ENCODE peak calls at places on chromosomes 16 and 17, in four cellular contexts. D is CD8-positive, alpha-beta T cell; N is prostate gland; Z is uterus. Y is an unnamed sample.

GRCh38 chr17:9860851-9861250 is 35.1 kb downstream of the GLP2R start:
- DNase-seq in D (no peak), N (no peak), Z (no peak), Y (no peak)

GRCh38 chr17:8488931-8489330 is 53.2 kb downstream of the NDEL1 start:
- DNase-seq in D (no peak), N (no peak), Z (peak; percentile 64), Y (no peak)

GRCh38 chr16:75754126-75754525 is 27.8 kb upstream of the CPHXL start:
- DNase-seq in D (no peak), N (peak; percentile 65), Z (no peak), Y (no peak)

GRCh38 chr16:14128097-14128496 is 57.0 kb downstream of the MRTFB start:
- DNase-seq in D (no peak), N (no peak), Z (no peak), Y (no peak)

GRCh38 chr17:46842835-46843234 is 8.5 kb upstream of the WNT9B start:
- DNase-seq in D (no peak), N (no peak), Z (no peak), Y (no peak)

GRCh38 chr16:49546059-49546458 is 172.5 kb downstream of the C16orf78 start:
- DNase-seq in D (no peak), N (no peak), Z (no peak), Y (no peak)

GRCh38 chr17:14197582-14197981 is 39.1 kb downstream of the CDRT15 start:
- DNase-seq in D (peak; percentile 77), N (no peak), Z (no peak), Y (no peak)

GRCh38 chr17:38881600-38882191 is 11.8 kb downstream of the LASP1 start:
- DNase-seq in D (peak; percentile 70), N (no peak), Z (peak; percentile 74), Y (no peak)

GRCh38 chr17:48612854-48613691 is 2.0 kb downstream of the HOXB8 start:
- DNase-seq in D (no peak), N (no peak), Z (no peak), Y (peak; percentile 65)

GRCh38 chr17:11705111-11705510 is 106.8 kb downstream of the DNAH9 start:
- DNase-seq in D (no peak), N (no peak), Z (no peak), Y (no peak)

GRCh38 chr16:56517206-56517605 is 2.6 kb downstream of the BBS2 start:
- DNase-seq in D (no peak), N (no peak), Z (no peak), Y (peak; percentile 68)

GRCh38 chr17:44912763-44913544 is 2.3 kb downstream of the GFAP start:
- DNase-seq in D (no peak), N (no peak), Z (no peak), Y (no peak)
- H3K27ac ChIP-seq in D (no peak overlapping the region), N (no peak overlapping the region), Z (no peak overlapping the region), Y (no peak overlapping the region)

GRCh38 chr16:50884066-50884860 is 142.4 kb downstream of the CYLD start:
- DNase-seq in D (no peak), N (no peak), Z (no peak), Y (peak; percentile 35)
- TF ChIP-seq CTCF in D (no peak), N (no peak), Z (no peak), Y (peak; percentile 61)

GRCh38 chr16:58498341-58499091 is 1.4 kb upstream of the NDRG4 start:
- DNase-seq in D (no peak), N (no peak), Z (no peak), Y (no peak)

GRCh38 chr16:58500329-58501241 is 642 bp downstream of the NDRG4 start:
- DNase-seq in D (no peak), N (no peak), Z (no peak), Y (no peak)

GRCh38 chr16:58497935-58498334 is 2.0 kb upstream of the NDRG4 start:
- DNase-seq in D (no peak), N (no peak), Z (no peak), Y (no peak)

GRCh38 chr16:58499615-58500328 is at the start of gene NDRG4:
- DNase-seq in D (no peak), N (no peak), Z (no peak), Y (peak; percentile 70)

GRCh38 chr16:58499092-58499511 is 841 bp upstream of the NDRG4 start:
- DNase-seq in D (no peak), N (no peak), Z (no peak), Y (no peak)
- H3K4me3 ChIP-seq in D (no peak overlapping the region), N (no peak overlapping the region), Z (no peak overlapping the region), Y (no peak overlapping the region)

GRCh38 chr17:37742114-37742761 is 2.6 kb downstream of the HNF1B start:
- DNase-seq in D (no peak), N (peak; percentile 18), Z (no peak), Y (no peak)

GRCh38 chr17:37743612-37743874 is 1.3 kb downstream of the HNF1B start:
- DNase-seq in D (no peak), N (no peak), Z (no peak), Y (no peak)

GRCh38 chr17:37741334-37742113 is 3.3 kb downstream of the HNF1B start:
- DNase-seq in D (no peak), N (no peak), Z (no peak), Y (no peak)

GRCh38 chr17:37743875-37744632 is 805 bp downstream of the HNF1B start:
- DNase-seq in D (no peak), N (peak; percentile 53), Z (no peak), Y (no peak)

GRCh38 chr17:37742762-37743611 is 1.9 kb downstream of the HNF1B start:
- DNase-seq in D (no peak), N (peak; percentile 38), Z (no peak), Y (no peak)
- H3K27ac ChIP-seq in D (no peak overlapping the region), N (peak overlapping the region; percentile 77), Z (no peak overlapping the region), Y (no peak overlapping the region)

GRCh38 chr16:87541882-87542234 is 49.0 kb upstream of the ZCCHC14 start:
- DNase-seq in D (no peak), N (no peak), Z (no peak), Y (no peak)

GRCh38 chr16:87541004-87541881 is 48.4 kb upstream of the ZCCHC14 start:
- DNase-seq in D (no peak), N (no peak), Z (no peak), Y (no peak)

GRCh38 chr16:87540072-87540976 is 47.5 kb upstream of the ZCCHC14 start:
- DNase-seq in D (no peak), N (no peak), Z (no peak), Y (no peak)

GRCh38 chr16:87542531-87543102 is 49.8 kb upstream of the ZCCHC14 start:
- DNase-seq in D (no peak), N (no peak), Z (no peak), Y (no peak)

DNA sequence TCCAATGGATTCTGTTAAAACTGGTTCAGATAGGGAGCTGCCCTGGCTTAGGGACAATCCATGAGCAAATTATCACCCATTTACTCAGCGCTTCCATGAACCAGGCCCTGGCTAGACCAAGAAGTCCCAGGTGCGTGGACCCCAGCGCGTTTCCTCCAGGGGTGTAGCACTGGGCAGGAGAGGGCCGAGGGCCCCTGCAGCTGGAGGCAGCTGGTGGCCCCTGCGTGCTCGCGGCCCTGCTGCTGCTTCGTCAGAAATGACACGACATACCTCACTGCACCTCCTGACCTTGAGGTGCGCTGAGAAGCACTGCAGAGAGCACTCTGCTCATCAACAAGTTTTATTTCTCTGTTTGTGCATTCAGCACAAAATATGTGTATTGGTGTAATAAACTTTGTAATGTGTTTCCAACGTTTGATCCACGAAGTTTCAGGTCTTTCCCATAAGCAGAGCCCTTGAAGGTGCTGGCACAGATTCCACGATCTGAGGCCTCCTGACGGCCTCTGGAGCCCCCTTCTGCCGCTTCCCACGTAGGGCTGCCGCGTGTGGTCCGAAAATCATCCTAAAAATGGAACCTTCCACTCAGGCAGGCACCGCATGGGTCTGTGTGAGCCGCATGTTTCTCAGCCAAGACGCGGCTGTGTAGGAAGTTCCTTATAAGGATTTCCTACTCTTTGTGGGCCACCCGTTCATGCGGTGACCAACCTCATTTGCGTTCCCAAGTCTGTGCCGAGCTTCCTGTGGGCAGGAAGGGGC is 50.8 kb upstream of the ZCCHC14 start:
- DNase-seq in D (no peak), N (no peak), Z (no peak), Y (no peak)
- TF ChIP-seq CTCF in D (no peak), N (no peak), Z (no peak), Y (no peak)

Y was measured in WERI-Rb-1.